ENCODE peak calls at places on chromosome 5, in five cellular contexts. S is ovary, O is heart left ventricle, K is right lobe of liver, Q is tibial nerve. Z is an unnamed sample.

GRCh38 chr5:16574789-16575785 is 41.7 kb downstream of the RETREG1 start:
- DNase-seq in S (no peak), O (no peak), K (peak), Q (no peak), Z (no peak)

GRCh38 chr5:113387844-113388243 is 46.9 kb downstream of the TSSK1B start:
- DNase-seq in S (no peak), O (no peak), K (no peak), Q (no peak), Z (no peak)

GRCh38 chr5:3377176-3377575 is 218.5 kb upstream of the IRX1 start:
- DNase-seq in S (no peak), O (no peak), K (no peak), Q (no peak), Z (peak)

GRCh38 chr5:52725065-52725746 is 62.5 kb upstream of the ITGA1 start:
- DNase-seq in S (no peak), O (no peak), K (no peak), Q (no peak), Z (no peak)

GRCh38 chr5:68957591-68957990 is 136.2 kb upstream of the SLC30A5 start:
- DNase-seq in S (no peak), O (no peak), K (peak), Q (no peak), Z (no peak)

GRCh38 chr5:153974131-153974812 is 64.4 kb downstream of the FAM114A2 start:
- DNase-seq in S (no peak), O (no peak), K (no peak), Q (no peak), Z (no peak)

GRCh38 chr5:53827072-53827471 is 266.6 kb downstream of the NDUFS4 start:
- DNase-seq in S (no peak), O (no peak), K (no peak), Q (no peak), Z (no peak)

GRCh38 chr5:15943487-15943886 is 236.1 kb downstream of the MARCHF11 start:
- DNase-seq in S (no peak), O (no peak), K (no peak), Q (no peak), Z (no peak)

GRCh38 chr5:145946112-145946861 is 9.9 kb downstream of the SH3RF2 start:
- DNase-seq in S (no peak), O (no peak), K (peak), Q (no peak), Z (no peak)

GRCh38 chr5:163105456-163105855 is 331.9 kb upstream of the CCNG1 start:
- DNase-seq in S (no peak), O (no peak), K (no peak), Q (no peak), Z (no peak)

GRCh38 chr5:175288048-175288621 is 155.8 kb downstream of the DRD1 start:
- DNase-seq in S (no peak), O (no peak), K (no peak), Q (no peak), Z (no peak)

GRCh38 chr5:123705741-123706140 is 193.8 kb downstream of the CSNK1G3 start:
- DNase-seq in S (no peak), O (no peak), K (no peak), Q (no peak), Z (no peak)

GRCh38 chr5:79122963-79123362 is 11.4 kb downstream of the BHMT start:
- DNase-seq in S (no peak), O (no peak), K (no peak), Q (no peak), Z (no peak)

GRCh38 chr5:133052317-133053175 is 733 bp downstream of the HSPA4 start:
- DNase-seq in S (peak), O (peak), K (peak), Q (no peak), Z (peak)

GRCh38 chr5:64165160-64165499 is 513 bp upstream of the RNF180 start:
- DNase-seq in S (no peak), O (no peak), K (no peak), Q (no peak), Z (no peak)

GRCh38 chr5:124641154-124641792 is 105.2 kb downstream of the ZNF608 start:
- DNase-seq in S (no peak), O (no peak), K (peak), Q (no peak), Z (no peak)

GRCh38 chr5:141521244-141521781 is 32.4 kb downstream of the PCDHGC5 start:
- DNase-seq in S (no peak), O (no peak), K (no peak), Q (peak), Z (no peak)

GRCh38 chr5:65137631-65138030 is 344.1 kb downstream of the ADAMTS6 start:
- DNase-seq in S (no peak), O (no peak), K (no peak), Q (no peak), Z (no peak)

GRCh38 chr5:141882594-141883183 is 4.5 kb upstream of the PCDH1 start:
- DNase-seq in S (no peak), O (no peak), K (no peak), Q (no peak), Z (peak)

GRCh38 chr5:122846051-122846567 is 696 bp downstream of the SNX24 start:
- DNase-seq in S (no peak), O (no peak), K (no peak), Q (no peak), Z (no peak)

GRCh38 chr5:127367912-127368468 is 77.4 kb downstream of the MEGF10 start:
- DNase-seq in S (no peak), O (no peak), K (no peak), Q (no peak), Z (no peak)

GRCh38 chr5:5467737-5468136 is 45.3 kb downstream of the ICE1 start:
- DNase-seq in S (no peak), O (no peak), K (no peak), Q (no peak), Z (no peak)

GRCh38 chr5:73299017-73299630 is 126.1 kb downstream of the TMEM174 start:
- DNase-seq in S (no peak), O (no peak), K (no peak), Q (no peak), Z (no peak)

GRCh38 chr5:39021413-39021812 is 52.8 kb downstream of the RICTOR start:
- DNase-seq in S (no peak), O (no peak), K (no peak), Q (no peak), Z (no peak)

GRCh38 chr5:97250113-97250512 is 67.1 kb upstream of the RIOK2 start:
- DNase-seq in S (no peak), O (no peak), K (no peak), Q (no peak), Z (no peak)

GRCh38 chr5:131264453-131265200 is 774 bp downstream of the CDC42SE2 start:
- DNase-seq in S (peak), O (peak), K (peak), Q (no peak), Z (no peak)

DNA sequence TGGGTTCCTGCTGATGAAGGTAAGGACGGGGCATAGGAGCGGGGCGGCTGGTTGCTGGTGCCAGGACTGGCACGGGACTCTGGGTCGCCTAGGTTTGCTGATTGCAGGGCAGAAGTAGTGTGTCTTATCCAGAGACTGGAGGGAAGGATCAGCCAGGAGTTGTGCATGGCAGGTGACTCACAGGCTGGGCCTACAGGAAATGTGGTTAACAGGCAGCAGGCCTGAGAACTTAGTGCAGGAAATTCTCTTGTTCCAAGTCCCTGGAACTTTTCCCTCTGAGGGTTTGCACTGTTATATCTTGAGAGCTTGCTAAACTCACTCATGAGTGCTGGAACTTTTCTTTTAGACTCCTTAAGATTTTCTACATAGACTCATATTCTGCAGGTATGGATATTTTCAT is 95.1 kb downstream of the ANXA2R start:
- DNase-seq in S (no peak), O (no peak), K (no peak), Q (no peak), Z (no peak)
- TF ChIP-seq POLR2A in S (no peak), O (no peak), K (no peak), Q (no peak), Z (no peak)

GRCh38 chr5:159906463-159906862 is 9.8 kb upstream of the ADRA1B start:
- DNase-seq in S (no peak), O (no peak), K (no peak), Q (no peak), Z (no peak)
- H3K4me3 ChIP-seq in S (no peak), O (no peak), K (no peak), Q (no peak), Z (no peak)

GRCh38 chr5:151215546-151215880 is 8.4 kb downstream of the CCDC69 start:
- DNase-seq in S (no peak), O (no peak), K (no peak), Q (no peak), Z (no peak)

GRCh38 chr5:151213803-151214613 is 9.9 kb downstream of the CCDC69 start:
- DNase-seq in S (peak), O (peak), K (peak), Q (peak), Z (peak)

GRCh38 chr5:151214614-151215545 is 9.0 kb downstream of the CCDC69 start:
- DNase-seq in S (no peak), O (no peak), K (peak), Q (no peak), Z (no peak)

GRCh38 chr5:151208481-151208914 is 15.4 kb downstream of the CCDC69 start:
- DNase-seq in S (no peak), O (no peak), K (peak), Q (no peak), Z (peak)

DNA sequence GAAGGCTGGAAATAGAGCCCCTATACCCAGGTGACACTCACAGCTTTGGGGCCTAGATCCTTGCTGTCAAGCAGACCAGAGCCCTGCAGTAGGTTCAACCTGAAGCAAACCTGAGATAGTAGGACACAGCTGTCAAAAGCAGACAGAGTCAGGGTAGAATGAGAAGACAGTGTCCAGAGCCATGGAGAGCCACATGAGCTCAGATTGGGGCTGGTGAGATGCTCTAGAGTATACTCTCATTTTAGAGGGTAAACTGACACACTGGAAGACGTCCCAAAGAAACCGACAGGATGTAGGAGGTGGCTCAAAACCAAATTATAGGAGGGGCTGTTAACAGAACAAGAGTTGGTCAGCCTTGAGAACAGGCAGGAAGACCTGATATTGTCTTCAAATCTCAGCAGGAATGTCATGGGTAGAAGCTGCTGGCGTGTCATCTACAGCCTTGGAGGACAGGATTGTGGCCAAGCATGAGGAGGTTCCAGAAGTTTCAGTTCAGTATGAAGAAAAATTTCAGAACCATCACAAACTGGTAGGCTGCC is 11.5 kb downstream of the CCDC69 start:
- DNase-seq in S (no peak), O (no peak), K (peak), Q (no peak), Z (peak)
- TF ChIP-seq POLR2A in S (no peak), O (no peak), K (no peak), Q (no peak), Z (no peak)

DNA sequence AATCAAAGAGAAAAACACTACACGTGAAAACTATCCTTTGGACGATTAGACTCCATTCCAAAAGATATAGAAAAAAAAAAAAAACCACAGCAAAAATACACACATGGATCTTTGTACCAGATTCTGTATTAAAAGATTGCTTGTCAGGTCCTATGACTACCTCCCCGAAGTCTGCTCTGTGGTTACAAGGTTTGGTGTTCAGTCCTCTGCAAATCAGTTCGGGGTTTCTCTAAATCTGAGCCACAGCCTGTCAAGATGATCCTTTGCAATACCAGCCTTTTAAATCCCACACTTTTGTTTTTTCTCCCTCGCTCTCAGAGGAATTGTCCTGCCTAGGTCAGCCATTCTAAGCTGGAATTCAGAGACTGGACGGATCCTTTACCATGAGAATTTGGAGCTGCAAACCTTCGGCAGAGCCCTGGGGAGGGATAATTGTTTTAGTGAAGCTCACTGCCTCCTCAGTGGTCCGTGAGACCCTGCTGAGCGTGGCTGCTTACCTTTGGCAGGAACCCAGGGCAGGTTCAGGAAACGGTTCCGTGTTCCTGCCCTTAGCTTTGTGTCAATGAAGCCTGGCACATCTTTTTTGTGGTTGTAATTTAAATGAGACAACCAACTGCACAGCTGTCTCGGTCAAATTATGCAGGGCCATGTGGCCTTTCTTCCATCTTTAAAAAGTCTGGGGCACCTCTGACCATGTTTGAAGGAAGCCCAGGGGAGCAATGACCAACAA is 47.3 kb downstream of the EBF1 start:
- DNase-seq in S (no peak), O (no peak), K (no peak), Q (no peak), Z (no peak)
- H3K4me3 ChIP-seq in S (no peak), O (peak), K (no peak), Q (no peak), Z (no peak)

GRCh38 chr5:150489358-150490295 is 18.3 kb upstream of the NDST1 start:
- DNase-seq in S (no peak), O (no peak), K (no peak), Q (no peak), Z (no peak)

GRCh38 chr5:150491876-150492275 is 16.1 kb upstream of the NDST1 start:
- DNase-seq in S (no peak), O (no peak), K (no peak), Q (no peak), Z (no peak)

GRCh38 chr5:150490296-150490669 is 17.6 kb upstream of the NDST1 start:
- DNase-seq in S (no peak), O (no peak), K (no peak), Q (no peak), Z (no peak)

GRCh38 chr5:150490754-150491153 is 17.2 kb upstream of the NDST1 start:
- DNase-seq in S (no peak), O (no peak), K (no peak), Q (no peak), Z (no peak)

GRCh38 chr5:150492621-150493020 is 15.3 kb upstream of the NDST1 start:
- DNase-seq in S (no peak), O (no peak), K (no peak), Q (no peak), Z (no peak)
- TF ChIP-seq POLR2A in S (no peak), O (no peak), K (no peak), Q (no peak), Z (no peak)

GRCh38 chr5:75320341-75320740 is 16.7 kb upstream of the HMGCR start:
- DNase-seq in S (no peak), O (no peak), K (no peak), Q (no peak), Z (no peak)
- H3K4me3 ChIP-seq in S (no peak), O (no peak), K (no peak), Q (no peak), Z (no peak)